ENCODE peak calls at places on chromosome 10, in five cellular contexts. F is cardiac muscle cell, S is cardiac fibroblast, Z is RPMI7951, A is neural crest cell. L is an unnamed sample.

GRCh38 chr10:24826022-24826421 is 102.3 kb upstream of the ARHGAP21 start:
- DNase-seq in F (peak), S (peak), A (no peak), Z (peak), L (peak)

GRCh38 chr10:96370575-96371157 is 11.9 kb upstream of the OPALIN start:
- DNase-seq in S (peak), Z (peak), F (peak), A (peak), L (peak)

GRCh38 chr10:127300868-127301321 is 104.5 kb upstream of the INSYN2A start:
- DNase-seq in A (no peak), F (no peak), Z (no peak), S (no peak), L (no peak)

GRCh38 chr10:30435068-30435422 is 1.1 kb downstream of the MAP3K8 start:
- DNase-seq in F (peak), S (peak), Z (peak), A (no peak), L (peak)

GRCh38 chr10:13722747-13723657 is 136.2 kb downstream of the PRPF18 start:
- DNase-seq in A (no peak), S (peak), Z (no peak), F (no peak), L (no peak)

GRCh38 chr10:98481418-98481945 is 34.7 kb upstream of the HPS1 start:
- DNase-seq in F (no peak), S (no peak), A (no peak), Z (no peak), L (no peak)

GRCh38 chr10:91135113-91135512 is 85.3 kb upstream of the PCGF5 start:
- DNase-seq in Z (no peak), A (no peak), F (no peak), S (no peak), L (no peak)

GRCh38 chr10:98411768-98412167 is 3.2 kb downstream of the PYROXD2 start:
- DNase-seq in F (no peak), S (peak), Z (no peak), A (no peak), L (peak)

GRCh38 chr10:16521311-16522016 is at the start of gene C1QL3:
- DNase-seq in S (peak), A (peak), F (peak), Z (peak), L (peak)

GRCh38 chr10:24814568-24815313 is 91.1 kb upstream of the ARHGAP21 start:
- DNase-seq in F (peak), S (peak), Z (peak), A (no peak), L (peak)

GRCh38 chr10:129328531-129328930 is 138.5 kb upstream of the MGMT start:
- DNase-seq in A (no peak), Z (no peak), F (peak), S (peak), L (no peak)

GRCh38 chr10:44385726-44386438 is 985 bp upstream of the CXCL12 start:
- DNase-seq in A (no peak), S (no peak), F (peak), Z (no peak), L (no peak)

GRCh38 chr10:36534471-36535002 is 590.9 kb upstream of the ANKRD30A start:
- DNase-seq in A (no peak), Z (peak), F (peak), S (peak), L (peak)

GRCh38 chr10:103838851-103839512 is 16.4 kb downstream of the SH3PXD2A start:
- DNase-seq in F (no peak), S (peak), Z (no peak), A (no peak), L (no peak)

GRCh38 chr10:75395171-75395954 is 6.2 kb downstream of the ZNF503 start:
- DNase-seq in S (peak), F (peak), A (peak), Z (no peak), L (peak)

GRCh38 chr10:29719281-29719675 is 84.5 kb upstream of the SVIL start:
- DNase-seq in S (no peak), F (peak), Z (peak), A (no peak), L (no peak)

GRCh38 chr10:103114876-103115275 is 78.2 kb downstream of the NT5C2 start:
- DNase-seq in A (no peak), S (no peak), Z (no peak), F (no peak), L (no peak)

L was measured in GM03348.